ENCODE peak calls at places on chromosomes 16 and 17, in seven cellular contexts. L is GM12865; C is stimulated activated effector memory CD8-positive, alpha-beta T cell treated with anti-CD3 and anti-CD28 coated beads, Interleukin-12 subunit alpha, Interleukin-12 subunit beta, amount 100 ng/mL, for 72 hours; H is NCI-H1048; N is AG09319; U is T-helper 17 cell; Q is esophagus squamous epithelium. O is an unnamed sample.

GRCh38 chr17:78133971-78134898 is 3.7 kb downstream of the TMC8 start:
- DNase-seq in L (peak; percentile 90), C (peak; percentile 84), H (no peak), N (no peak), U (peak; percentile 72), Q (no peak), O (peak; percentile 70)

GRCh38 chr16:79272141-79272577 is 328.4 kb downstream of the MAF start:
- DNase-seq in L (peak; percentile 63), C (peak; percentile 84), H (no peak), N (no peak), U (peak; percentile 59), Q (no peak), O (peak; percentile 50)

GRCh38 chr17:39079836-39080235 is 71.6 kb downstream of the PLXDC1 start:
- DNase-seq in L (no peak), C (no peak), H (no peak), N (no peak), U (no peak), Q (no peak), O (no peak)

GRCh38 chr16:24367186-24367585 is 111.1 kb downstream of the CACNG3 start:
- DNase-seq in L (no peak), C (no peak), H (no peak), N (no peak), U (no peak), Q (no peak), O (no peak)

GRCh38 chr16:75222271-75222783 is 3.5 kb downstream of the CTRB1 start:
- DNase-seq in L (no peak), C (no peak), H (no peak), N (no peak), U (no peak), Q (no peak), O (no peak)

GRCh38 chr16:57618306-57619132 is 9.9 kb upstream of the ADGRG1 start:
- DNase-seq in L (no peak), C (no peak), H (no peak), N (no peak), U (no peak), Q (no peak), O (no peak)

GRCh38 chr17:8964801-8965393 is 610 bp downstream of the PIK3R5 start:
- DNase-seq in L (peak; percentile 69), C (peak; percentile 79), H (no peak), N (no peak), U (peak; percentile 23), Q (no peak), O (no peak)

GRCh38 chr17:40297511-40297910 is 9.8 kb downstream of the CDC6 start:
- DNase-seq in L (no peak), C (no peak), H (no peak), N (no peak), U (no peak), Q (no peak), O (no peak)

GRCh38 chr17:6052926-6053325 is 17.3 kb upstream of the WSCD1 start:
- DNase-seq in L (no peak), C (no peak), H (no peak), N (no peak), U (no peak), Q (no peak), O (no peak)

GRCh38 chr16:14088155-14088753 is 17.1 kb downstream of the MRTFB start:
- DNase-seq in L (no peak), C (no peak), H (no peak), N (no peak), U (no peak), Q (no peak), O (no peak)

GRCh38 chr16:55815320-55815719 is 17.6 kb downstream of the CES1 start:
- DNase-seq in L (no peak), C (no peak), H (no peak), N (no peak), U (no peak), Q (no peak), O (no peak)

GRCh38 chr17:37142294-37142944 is 193.7 kb downstream of the AATF start:
- DNase-seq in L (no peak), C (no peak), H (no peak), N (no peak), U (no peak), Q (no peak), O (no peak)

GRCh38 chr17:2940352-2940751 is 123.1 kb downstream of the OR1D5 start:
- DNase-seq in L (no peak), C (no peak), H (no peak), N (no peak), U (no peak), Q (no peak), O (no peak)

GRCh38 chr16:85365120-85365519 is 248.0 kb upstream of the GSE1 start:
- DNase-seq in L (no peak), C (no peak), H (no peak), N (no peak), U (no peak), Q (no peak), O (no peak)

GRCh38 chr16:20137194-20137593 is 63.5 kb upstream of the GPR139 start:
- DNase-seq in L (no peak), C (no peak), H (no peak), N (no peak), U (no peak), Q (no peak), O (no peak)

GRCh38 chr16:85029981-85030381 is 2.4 kb downstream of the KIAA0513 start:
- DNase-seq in L (no peak), C (no peak), H (no peak), N (no peak), U (no peak), Q (no peak), O (no peak)

GRCh38 chr17:32356750-32357149 is 6.8 kb downstream of the ZNF207 start:
- DNase-seq in L (peak; percentile 16), C (no peak), H (no peak), N (no peak), U (no peak), Q (no peak), O (no peak)

GRCh38 chr16:87561200-87562105 is 40.9 kb upstream of the JPH3 start:
- DNase-seq in L (no peak), C (no peak), H (no peak), N (no peak), U (no peak), Q (no peak), O (no peak)

GRCh38 chr17:76585649-76586593 is at the start of gene ST6GALNAC2:
- DNase-seq in L (peak; percentile 45), C (peak; percentile 72), H (no peak), N (no peak), U (peak; percentile 21), Q (no peak), O (peak; percentile 35)

GRCh38 chr16:67884-68789 is 4.3 kb downstream of the RHBDF1 start:
- DNase-seq in L (no peak), C (no peak), H (no peak), N (no peak), U (no peak), Q (no peak), O (no peak)

GRCh38 chr16:4392382-4393242 is 21.0 kb downstream of the VASN start:
- DNase-seq in L (no peak), C (no peak), H (no peak), N (peak; percentile 79), U (no peak), Q (no peak), O (no peak)

GRCh38 chr16:9847146-9847545 is 335.1 kb downstream of the GRIN2A start:
- DNase-seq in L (no peak), C (no peak), H (no peak), N (no peak), U (no peak), Q (no peak), O (no peak)

GRCh38 chr17:27236710-27237315 is 57.1 kb upstream of the WSB1 start:
- DNase-seq in L (peak; percentile 83), C (peak; percentile 88), H (peak; percentile 29), N (peak; percentile 42), U (peak; percentile 55), Q (no peak), O (peak; percentile 74)

GRCh38 chr16:88337021-88337420 is 45.7 kb upstream of the ZNF469 start:
- DNase-seq in L (no peak), C (no peak), H (no peak), N (no peak), U (no peak), Q (no peak), O (no peak)

GRCh38 chr17:49582789-49583188 is 7.1 kb downstream of the NXPH3 start:
- DNase-seq in L (no peak), C (no peak), H (no peak), N (no peak), U (no peak), Q (no peak), O (no peak)